ENCODE peak calls at places on chromosomes 12 and 14, in eight cellular contexts. Y, X, A, J, M, F, B and V are unnamed samples.

GRCh38 chr14:55151601-55152000 is 22.5 kb downstream of the LGALS3 start:
- DNase-seq in Y (no peak), X (no peak), A (no peak), J (no peak), M (no peak), F (no peak), B (no peak), V (no peak)

GRCh38 chr12:51925400-51926063 is 18.2 kb downstream of the ACVRL1 start:
- DNase-seq in Y (no peak), X (no peak), A (no peak), J (no peak), M (no peak), F (no peak), B (no peak), V (no peak)

GRCh38 chr12:12718853-12719252 is 1.7 kb downstream of the CDKN1B start:
- DNase-seq in Y (no peak), X (peak), A (peak), J (no peak), M (peak), F (peak), B (no peak), V (no peak)

GRCh38 chr14:64815257-64815656 is 64.5 kb downstream of the SPTB start:
- DNase-seq in Y (no peak), X (peak), A (no peak), J (no peak), M (no peak), F (no peak), B (no peak), V (no peak)

GRCh38 chr14:49203676-49204075 is 382.5 kb downstream of the RPS29 start:
- DNase-seq in Y (no peak), X (no peak), A (no peak), J (no peak), M (no peak), F (no peak), B (no peak), V (no peak)

GRCh38 chr12:117362391-117362790 is 965 bp upstream of the NOS1 start:
- DNase-seq in Y (no peak), X (no peak), A (no peak), J (no peak), M (no peak), F (no peak), B (no peak), V (no peak)

GRCh38 chr14:21057803-21058675 is at the start of gene RNASE8:
- DNase-seq in Y (no peak), X (no peak), A (peak), J (no peak), M (peak), F (no peak), B (no peak), V (no peak)

GRCh38 chr14:54169254-54169924 is 212.8 kb upstream of the BMP4 start:
- DNase-seq in Y (no peak), X (no peak), A (peak), J (no peak), M (peak), F (no peak), B (no peak), V (no peak)

GRCh38 chr14:22071001-22071400 is 397.4 kb upstream of the OR4E1 start:
- DNase-seq in Y (no peak), X (no peak), A (no peak), J (peak), M (no peak), F (no peak), B (no peak), V (no peak)

GRCh38 chr14:50744242-50744641 is 76.1 kb upstream of the SAV1 start:
- DNase-seq in Y (no peak), X (no peak), A (no peak), J (no peak), M (no peak), F (no peak), B (no peak), V (no peak)

GRCh38 chr14:32588448-32589320 is 259.6 kb downstream of the AKAP6 start:
- DNase-seq in Y (no peak), X (no peak), A (peak), J (no peak), M (peak), F (no peak), B (peak), V (no peak)

GRCh38 chr12:105222726-105223357 is 13.1 kb downstream of the APPL2 start:
- DNase-seq in Y (no peak), X (no peak), A (no peak), J (no peak), M (no peak), F (no peak), B (no peak), V (no peak)

GRCh38 chr14:54564071-54564798 is 2.7 kb upstream of the SAMD4A start:
- DNase-seq in Y (no peak), X (peak), A (peak), J (no peak), M (peak), F (peak), B (peak), V (no peak)

GRCh38 chr14:61749867-61750266 is 12.4 kb upstream of the SNAPC1 start:
- DNase-seq in Y (no peak), X (peak), A (peak), J (no peak), M (no peak), F (no peak), B (peak), V (no peak)

GRCh38 chr14:39315859-39316444 is 82.2 kb downstream of the MIA2 start:
- DNase-seq in Y (no peak), X (no peak), A (no peak), J (no peak), M (no peak), F (no peak), B (no peak), V (no peak)

GRCh38 chr12:34401659-34402227 is 379.4 kb downstream of the ALG10 start:
- DNase-seq in Y (no peak), X (no peak), A (no peak), J (peak), M (no peak), F (no peak), B (no peak), V (peak)

GRCh38 chr12:122895757-122896636 is at the start of gene VPS37B:
- DNase-seq in Y (peak), X (peak), A (peak), J (peak), M (peak), F (peak), B (peak), V (peak)

GRCh38 chr14:60515244-60515695 is 6.3 kb downstream of the SIX6 start:
- DNase-seq in Y (no peak), X (no peak), A (no peak), J (peak), M (no peak), F (no peak), B (no peak), V (no peak)

GRCh38 chr12:113268136-113268535 is 46.9 kb downstream of the TPCN1 start:
- DNase-seq in Y (no peak), X (no peak), A (no peak), J (no peak), M (no peak), F (no peak), B (no peak), V (no peak)

GRCh38 chr12:119366007-119366406 is 31.5 kb downstream of the CCDC60 start:
- DNase-seq in Y (no peak), X (no peak), A (no peak), J (no peak), M (no peak), F (no peak), B (no peak), V (no peak)

GRCh38 chr12:33439587-33440011 is at the start of gene SYT10:
- DNase-seq in Y (no peak), X (peak), A (peak), J (no peak), M (no peak), F (no peak), B (peak), V (no peak)

GRCh38 chr14:36773558-36773957 is 111.9 kb downstream of the PAX9 start:
- DNase-seq in Y (no peak), X (peak), A (peak), J (no peak), M (peak), F (no peak), B (no peak), V (no peak)

GRCh38 chr14:91329615-91330014 is 85.1 kb upstream of the GPR68 start:
- DNase-seq in Y (no peak), X (no peak), A (peak), J (no peak), M (no peak), F (no peak), B (no peak), V (no peak)

GRCh38 chr14:51283402-51283825 is 43.4 kb downstream of the TMX1 start:
- DNase-seq in Y (no peak), X (peak), A (peak), J (no peak), M (peak), F (peak), B (peak), V (no peak)

GRCh38 chr12:91667698-91668097 is 477.9 kb downstream of the BTG1 start:
- DNase-seq in Y (no peak), X (no peak), A (no peak), J (no peak), M (no peak), F (no peak), B (no peak), V (no peak)

GRCh38 chr12:120079352-120080042 is 37.1 kb downstream of the RAB35 start:
- DNase-seq in Y (no peak), X (no peak), A (peak), J (no peak), M (peak), F (peak), B (no peak), V (peak)

GRCh38 chr12:20350495-20350894 is 17.8 kb upstream of the PDE3A start:
- DNase-seq in Y (no peak), X (no peak), A (no peak), J (no peak), M (peak), F (no peak), B (no peak), V (no peak)

GRCh38 chr14:88005978-88006851 is 1.3 kb downstream of the GPR65 start:
- DNase-seq in Y (no peak), X (no peak), A (no peak), J (peak), M (no peak), F (no peak), B (no peak), V (no peak)

GRCh38 chr12:122917508-122918227 is 21.7 kb upstream of the VPS37B start:
- DNase-seq in Y (no peak), X (no peak), A (peak), J (no peak), M (peak), F (no peak), B (peak), V (no peak)